ENCODE peak calls at places on chromosomes 6 and 20, in six cellular contexts. I is A549, F is HepG2, E is endothelial cell of umbilical vein, T is GM12878, Q is K562. C is an unnamed sample.

GRCh38 chr6:111838749-111839484 is 34.3 kb downstream of the FYN start:
- DNase-seq in T (no peak), E (no peak), Q (no peak), I (no peak), F (no peak), C (no peak)

GRCh38 chr20:61719691-61720347 is 345.9 kb downstream of the TAF4 start:
- DNase-seq in I (no peak), T (no peak), E (no peak), Q (no peak), F (no peak), C (no peak)

GRCh38 chr6:17472653-17473183 is 79.3 kb downstream of the CAP2 start:
- DNase-seq in I (peak), Q (no peak), T (no peak), E (no peak), F (no peak), C (no peak)

GRCh38 chr6:127051571-127052260 is 66.8 kb upstream of the RSPO3 start:
- DNase-seq in E (no peak), I (no peak), Q (no peak), F (no peak), T (no peak), C (no peak)

GRCh38 chr6:146363838-146364607 is 179.6 kb upstream of the RAB32 start:
- DNase-seq in Q (no peak), I (no peak), F (no peak), E (no peak), T (no peak), C (no peak)

GRCh38 chr6:80477591-80478370 is 371.3 kb downstream of the BCKDHB start:
- DNase-seq in F (no peak), E (no peak), T (no peak), I (no peak), Q (no peak), C (no peak)

GRCh38 chr6:112575309-112575834 is 228.2 kb downstream of the RFPL4B start:
- DNase-seq in F (no peak), I (no peak), Q (no peak), E (no peak), T (no peak), C (no peak)

GRCh38 chr20:50165687-50166554 is 12.4 kb upstream of the PEDS1 start:
- DNase-seq in Q (peak), I (peak), F (peak), E (peak), T (peak), C (peak)

GRCh38 chr6:26195924-26196845 is 109.0 kb downstream of the HFE start:
- DNase-seq in Q (no peak), T (no peak), E (peak), I (no peak), F (peak), C (peak)

GRCh38 chr6:35496036-35496850 is 636 bp downstream of the TEAD3 start:
- DNase-seq in T (no peak), E (no peak), F (peak), Q (peak), I (no peak), C (peak)

GRCh38 chr6:105178110-105178509 is 1.7 kb downstream of the POPDC3 start:
- DNase-seq in T (no peak), Q (no peak), F (no peak), I (peak), E (no peak), C (peak)

GRCh38 chr6:137013738-137014602 is 30.8 kb downstream of the IL20RA start:
- DNase-seq in T (no peak), F (peak), I (peak), E (peak), Q (no peak), C (peak)

GRCh38 chr6:148999921-149000589 is 253.2 kb downstream of the UST start:
- DNase-seq in I (peak), E (peak), F (no peak), T (no peak), Q (no peak), C (peak)

GRCh38 chr6:157823523-157824370 is 701 bp downstream of the SNX9 start:
- DNase-seq in Q (peak), I (peak), F (peak), T (peak), E (peak), C (peak)

GRCh38 chr20:56689318-56689717 is 60.2 kb downstream of the TFAP2C start:
- DNase-seq in I (no peak), T (no peak), F (no peak), E (no peak), Q (no peak), C (no peak)

GRCh38 chr6:143159001-143159400 is 98.3 kb downstream of the AIG1 start:
- DNase-seq in I (no peak), E (no peak), F (no peak), T (no peak), Q (no peak), C (no peak)

GRCh38 chr6:148398686-148399085 is 56.0 kb downstream of the SASH1 start:
- DNase-seq in E (no peak), F (no peak), T (no peak), I (no peak), Q (no peak), C (no peak)

GRCh38 chr6:113301651-113302050 is 555.5 kb upstream of the MARCKS start:
- DNase-seq in T (no peak), F (no peak), Q (no peak), E (no peak), I (no peak), C (no peak)

GRCh38 chr6:169763308-169763707 is 11.9 kb downstream of the ERMARD start:
- DNase-seq in Q (no peak), I (no peak), T (no peak), F (no peak), E (no peak), C (no peak)

GRCh38 chr6:42766163-42766670 is 15.6 kb upstream of the BICRAL start:
- DNase-seq in E (no peak), Q (no peak), T (no peak), F (no peak), I (peak), C (no peak)

DNA sequence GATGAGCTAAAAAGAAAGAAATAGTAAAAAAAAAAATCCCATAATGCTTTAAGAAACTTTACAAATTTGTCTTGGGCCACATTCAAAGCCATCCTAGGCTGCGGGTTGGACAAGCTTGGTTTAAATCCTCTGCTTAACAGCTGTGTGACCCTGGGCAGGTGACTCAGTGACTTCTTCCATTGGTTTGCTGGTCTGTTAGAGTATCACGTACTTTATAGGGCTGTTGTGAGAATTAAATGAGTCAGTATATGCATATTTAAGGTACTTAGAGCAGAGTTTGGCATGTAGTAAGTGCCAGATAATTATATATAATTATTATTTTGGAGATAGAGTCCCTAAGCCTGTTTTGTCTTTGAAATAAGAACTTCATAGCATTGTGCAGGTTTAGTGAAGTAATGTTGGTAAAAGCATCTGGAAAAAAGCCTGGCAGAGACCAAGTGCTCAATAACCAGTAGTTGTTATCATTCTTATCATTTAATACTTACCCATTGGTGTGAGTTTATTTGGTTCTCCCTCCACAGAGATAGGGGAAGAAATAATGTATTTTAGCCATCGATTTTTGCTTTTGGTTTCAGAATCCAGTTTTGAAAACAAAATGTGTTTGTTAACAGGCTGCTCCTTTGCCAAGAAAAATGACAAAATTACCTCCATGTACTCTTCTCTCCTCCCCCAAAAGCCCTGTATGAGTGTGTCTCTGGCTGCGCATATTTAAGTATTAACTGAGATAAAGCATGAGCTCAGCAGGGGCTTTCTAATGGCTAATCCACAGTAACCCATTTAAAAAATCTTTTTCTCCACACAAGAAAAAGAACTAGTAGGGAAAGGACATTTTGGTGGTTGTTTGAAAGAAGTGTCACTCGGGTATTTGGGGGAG is 67.2 kb downstream of the FOXO3 start:
- DNase-seq in T (no peak), E (no peak), I (no peak), F (no peak), Q (no peak), C (no peak)
- TF ChIP-seq MYC in T (no peak), E (no peak), I (no peak), F (no peak), Q (no peak), C (no peak)

DNA sequence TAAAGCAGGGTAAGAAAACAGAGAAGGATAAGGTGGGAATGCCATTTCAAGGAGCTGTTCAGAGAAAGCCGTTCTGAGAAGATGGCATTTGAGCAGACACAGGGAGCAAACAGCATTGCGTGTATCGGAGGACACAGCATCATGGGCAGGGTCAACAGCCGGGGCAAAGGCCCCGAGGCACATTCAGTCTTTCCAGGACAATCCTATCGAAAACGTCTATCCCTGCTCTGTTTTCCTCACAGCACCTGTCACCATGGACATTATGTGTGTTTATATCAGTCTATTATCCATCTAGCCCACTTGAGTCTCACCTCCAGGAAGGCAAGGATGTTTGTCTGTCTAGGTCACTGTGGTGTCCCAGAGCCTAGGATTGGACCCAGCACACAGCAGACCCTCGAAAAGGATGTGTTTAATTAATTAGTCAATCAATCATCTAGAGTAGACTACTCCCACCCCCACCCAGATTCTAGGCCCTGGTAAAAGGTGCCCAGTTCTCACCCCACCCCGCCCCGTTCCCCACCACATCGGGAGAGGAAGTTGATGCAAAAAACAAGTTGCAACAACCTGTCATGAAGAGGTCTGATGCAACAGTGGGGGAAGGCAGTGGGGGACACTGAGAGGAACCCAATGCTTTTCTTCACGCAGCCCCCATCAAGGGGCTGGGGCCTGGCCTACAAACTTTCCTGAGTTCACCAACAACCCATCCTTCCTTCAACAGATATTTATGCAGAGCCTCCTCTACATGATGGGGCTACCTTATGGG is 66.6 kb downstream of the PREX1 start:
- DNase-seq in E (no peak), T (no peak), I (no peak), F (no peak), Q (no peak), C (peak)
- H3K4me3 ChIP-seq in E (no peak), T (peak), I (no peak), F (no peak), Q (no peak), C (no peak)

GRCh38 chr6:95365454-95365853 is 211.9 kb upstream of the MANEA start:
- DNase-seq in T (no peak), Q (no peak), I (no peak), E (no peak), F (no peak), C (no peak)

GRCh38 chr6:95366414-95366813 is 210.9 kb upstream of the MANEA start:
- DNase-seq in F (no peak), T (no peak), I (no peak), Q (no peak), E (no peak), C (no peak)

DNA sequence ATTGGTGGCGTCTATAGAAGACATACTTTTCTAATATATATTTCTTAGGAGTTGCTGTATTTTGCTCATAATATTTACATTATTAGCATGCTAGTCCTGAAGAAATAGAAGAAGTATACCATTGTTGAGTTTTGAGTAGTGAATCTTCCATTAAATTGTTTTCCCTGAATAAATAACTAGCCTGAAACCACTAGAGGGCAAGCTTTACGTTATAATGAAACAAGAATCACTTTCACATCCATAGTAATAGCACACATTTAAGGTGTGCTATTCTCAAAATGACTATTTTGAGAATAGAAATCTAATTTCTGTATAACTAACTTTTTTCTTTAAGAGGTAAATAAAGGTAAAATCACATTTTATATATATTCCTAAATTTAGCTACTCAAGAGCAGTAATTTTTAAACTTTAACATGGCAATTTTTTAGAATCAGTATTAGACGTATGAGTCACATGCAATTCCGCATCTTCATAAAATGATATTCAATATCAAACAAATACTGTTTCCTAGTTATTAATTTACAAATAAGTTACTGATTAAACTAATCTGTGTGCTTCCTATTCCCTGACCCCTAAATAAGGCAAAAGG is 213.2 kb upstream of the MANEA start:
- DNase-seq in E (no peak), T (no peak), F (peak), I (peak), Q (no peak), C (peak)
- TF ChIP-seq CTCF in E (peak), T (peak), F (no peak), I (peak), Q (no peak), C (peak)

GRCh38 chr6:41122373-41122772 is 31.8 kb downstream of the TREML1 start:
- DNase-seq in E (no peak), I (no peak), T (no peak), Q (no peak), F (no peak), C (no peak)
- TF ChIP-seq MYC in E (no peak), I (no peak), T (no peak), Q (no peak), F (no peak), C (no peak)

GRCh38 chr20:34525342-34525708 is 9.1 kb downstream of the DYNLRB1 start:
- DNase-seq in Q (no peak), I (no peak), E (no peak), F (no peak), T (no peak), C (no peak)

GRCh38 chr20:34525709-34526416 is 9.6 kb downstream of the DYNLRB1 start:
- DNase-seq in T (no peak), F (peak), I (peak), Q (no peak), E (peak), C (peak)

GRCh38 chr20:34528921-34529297 is 12.7 kb downstream of the DYNLRB1 start:
- DNase-seq in F (no peak), E (peak), I (no peak), T (no peak), Q (no peak), C (no peak)

GRCh38 chr20:34526466-34526865 is 10.2 kb downstream of the DYNLRB1 start:
- DNase-seq in I (no peak), Q (no peak), E (no peak), F (no peak), T (no peak), C (no peak)

GRCh38 chr20:34527016-34527415 is 10.8 kb downstream of the DYNLRB1 start:
- DNase-seq in I (no peak), F (no peak), Q (no peak), T (no peak), E (no peak), C (no peak)
- H3K4me3 ChIP-seq in I (no peak), F (no peak), Q (no peak), T (no peak), E (no peak), C (no peak)

GRCh38 chr6:89081423-89082322 is 1.1 kb downstream of the PNRC1 start:
- DNase-seq in Q (peak), E (peak), F (peak), I (peak), T (peak), C (peak)
- TF ChIP-seq CTCF in Q (no peak), E (no peak), F (peak), I (no peak), T (peak), C (no peak)

C was measured in NB4.